ENCODE peak calls at places on chromosomes 6 and 20, in six cellular contexts. F is LHCN-M2; A is AG20443; J is omental fat pad; W is activated T-cell treated with anti-CD3 and anti-CD28 coated beads, Interleukin-2, amount 50 U/mL, for 72 hours; N is HT1080. G is an unnamed sample.

GRCh38 chr6:87583822-87584221 is 6.0 kb downstream of the RARS2 start:
- DNase-seq in F (no peak), A (no peak), J (no peak), W (no peak), N (no peak), G (no peak)

GRCh38 chr6:161233986-161234620 is 39.8 kb downstream of the AGPAT4 start:
- DNase-seq in F (peak; percentile 75), A (peak; percentile 83), J (peak; percentile 66), W (no peak), N (peak; percentile 71), G (no peak)

GRCh38 chr20:17636523-17637412 is 45.3 kb downstream of the RRBP1 start:
- DNase-seq in F (no peak), A (no peak), J (no peak), W (no peak), N (no peak), G (peak; percentile 93)

GRCh38 chr6:166778046-166778445 is 151.0 kb upstream of the RPS6KA2 start:
- DNase-seq in F (no peak), A (no peak), J (no peak), W (no peak), N (no peak), G (no peak)

GRCh38 chr6:130167655-130168054 is 55.1 kb downstream of the SAMD3 start:
- DNase-seq in F (peak; percentile 53), A (peak; percentile 23), J (no peak), W (no peak), N (no peak), G (no peak)

GRCh38 chr6:11532097-11532496 is 5.5 kb upstream of the TMEM170B start:
- DNase-seq in F (no peak), A (no peak), J (no peak), W (no peak), N (no peak), G (no peak)

GRCh38 chr6:34792605-34793500 is 970 bp downstream of the BLTP3A start:
- DNase-seq in F (peak; percentile 44), A (peak; percentile 61), J (no peak), W (peak; percentile 14), N (peak; percentile 27), G (peak; percentile 65)

GRCh38 chr20:61531553-61532345 is 279.7 kb downstream of the CDH4 start:
- DNase-seq in F (peak; percentile 29), A (no peak), J (no peak), W (no peak), N (peak; percentile 85), G (no peak)

GRCh38 chr20:64077876-64078551 is 1.3 kb downstream of the RGS19 start:
- DNase-seq in F (no peak), A (no peak), J (no peak), W (peak; percentile 62), N (no peak), G (peak; percentile 74)

GRCh38 chr6:63844287-63844686 is 208.7 kb downstream of the PHF3 start:
- DNase-seq in F (peak; percentile 72), A (no peak), J (no peak), W (no peak), N (no peak), G (no peak)

GRCh38 chr6:45590751-45591184 is 213.0 kb upstream of the SUPT3H start:
- DNase-seq in F (no peak), A (no peak), J (no peak), W (no peak), N (no peak), G (no peak)

GRCh38 chr6:95978230-95978629 is 37.5 kb upstream of the FUT9 start:
- DNase-seq in F (no peak), A (no peak), J (no peak), W (no peak), N (peak; percentile 87), G (no peak)

GRCh38 chr6:71499667-71500066 is 211.1 kb downstream of the OGFRL1 start:
- DNase-seq in F (no peak), A (no peak), J (no peak), W (no peak), N (no peak), G (no peak)

GRCh38 chr20:51029556-51029955 is 6.6 kb upstream of the KCNG1 start:
- DNase-seq in F (no peak), A (no peak), J (no peak), W (no peak), N (no peak), G (no peak)

GRCh38 chr20:17995967-17996819 is 27.4 kb downstream of the MGME1 start:
- DNase-seq in F (peak; percentile 59), A (peak; percentile 76), J (no peak), W (peak; percentile 58), N (peak; percentile 62), G (peak; percentile 66)

GRCh38 chr20:24472426-24472825 is 3.0 kb downstream of the SYNDIG1 start:
- DNase-seq in F (no peak), A (no peak), J (no peak), W (no peak), N (no peak), G (no peak)